ENCODE peak calls at places on chromosomes 4 and X, in four cellular contexts. T is IMR-90, L is cardiac fibroblast, Y is NB4. M is an unnamed sample.

GRCh38 chr4:16048639-16049448 is 35.0 kb downstream of the PROM1 start:
- DNase-seq in T (no peak), L (no peak), Y (no peak), M (no peak)

GRCh38 chr4:164058775-164059174 is 564.3 kb downstream of the TMA16 start:
- DNase-seq in T (no peak), Y (no peak), L (no peak), M (no peak)

GRCh38 chrX:100673397-100673953 is 29.5 kb downstream of the SRPX2 start:
- DNase-seq in T (peak; percentile 91), Y (no peak), L (peak; percentile 89), M (no peak)

GRCh38 chr4:168199262-168199957 is 107.1 kb downstream of the ANXA10 start:
- DNase-seq in L (no peak), Y (no peak), T (no peak), M (no peak)

GRCh38 chrX:19673334-19674040 is 158.2 kb upstream of the MAP3K15 start:
- DNase-seq in Y (peak; percentile 57), L (peak; percentile 91), T (peak; percentile 95), M (no peak)

GRCh38 chrX:44843318-44843702 is 511 bp upstream of the DUSP21 start:
- DNase-seq in Y (no peak), L (no peak), T (no peak), M (no peak)

GRCh38 chrX:79161655-79162054 is 17.2 kb downstream of the GPR174 start:
- DNase-seq in T (no peak), Y (peak; percentile 2), L (no peak), M (no peak)

GRCh38 chr4:74840931-74841330 is 46.6 kb upstream of the BTC start:
- DNase-seq in T (no peak), L (peak; percentile 14), Y (no peak), M (no peak)

GRCh38 chrX:367349-367748 is 19.4 kb downstream of the PPP2R3B start:
- DNase-seq in T (no peak), Y (no peak), L (no peak), M (no peak)

GRCh38 chrX:1246816-1247215 is 21.8 kb upstream of the CSF2RA start:
- DNase-seq in Y (peak; percentile 79), T (no peak), L (peak; percentile 73), M (no peak)

GRCh38 chr4:41323186-41323585 is 66.5 kb downstream of the UCHL1 start:
- DNase-seq in T (no peak), L (no peak), Y (no peak), M (no peak)

GRCh38 chr4:26813698-26814097 is 46.9 kb upstream of the STIM2 start:
- DNase-seq in T (no peak), Y (no peak), L (no peak), M (no peak)

GRCh38 chr4:39609454-39609911 is 29.2 kb downstream of the SMIM14 start:
- DNase-seq in L (peak; percentile 42), T (no peak), Y (peak; percentile 79), M (no peak)

GRCh38 chr4:163988921-163989320 is 494.4 kb downstream of the TMA16 start:
- DNase-seq in L (no peak), Y (no peak), T (no peak), M (no peak)

GRCh38 chrX:10074241-10074941 is 82.4 kb upstream of the CLCN4 start:
- DNase-seq in T (no peak), Y (no peak), L (no peak), M (no peak)

GRCh38 chr4:94561249-94562024 is 109.7 kb downstream of the PDLIM5 start:
- DNase-seq in T (peak; percentile 87), L (peak; percentile 85), Y (no peak), M (no peak)

GRCh38 chrX:68261060-68261672 is 172.1 kb downstream of the OPHN1 start:
- DNase-seq in L (peak; percentile 33), T (peak; percentile 20), Y (no peak), M (no peak)

DNA sequence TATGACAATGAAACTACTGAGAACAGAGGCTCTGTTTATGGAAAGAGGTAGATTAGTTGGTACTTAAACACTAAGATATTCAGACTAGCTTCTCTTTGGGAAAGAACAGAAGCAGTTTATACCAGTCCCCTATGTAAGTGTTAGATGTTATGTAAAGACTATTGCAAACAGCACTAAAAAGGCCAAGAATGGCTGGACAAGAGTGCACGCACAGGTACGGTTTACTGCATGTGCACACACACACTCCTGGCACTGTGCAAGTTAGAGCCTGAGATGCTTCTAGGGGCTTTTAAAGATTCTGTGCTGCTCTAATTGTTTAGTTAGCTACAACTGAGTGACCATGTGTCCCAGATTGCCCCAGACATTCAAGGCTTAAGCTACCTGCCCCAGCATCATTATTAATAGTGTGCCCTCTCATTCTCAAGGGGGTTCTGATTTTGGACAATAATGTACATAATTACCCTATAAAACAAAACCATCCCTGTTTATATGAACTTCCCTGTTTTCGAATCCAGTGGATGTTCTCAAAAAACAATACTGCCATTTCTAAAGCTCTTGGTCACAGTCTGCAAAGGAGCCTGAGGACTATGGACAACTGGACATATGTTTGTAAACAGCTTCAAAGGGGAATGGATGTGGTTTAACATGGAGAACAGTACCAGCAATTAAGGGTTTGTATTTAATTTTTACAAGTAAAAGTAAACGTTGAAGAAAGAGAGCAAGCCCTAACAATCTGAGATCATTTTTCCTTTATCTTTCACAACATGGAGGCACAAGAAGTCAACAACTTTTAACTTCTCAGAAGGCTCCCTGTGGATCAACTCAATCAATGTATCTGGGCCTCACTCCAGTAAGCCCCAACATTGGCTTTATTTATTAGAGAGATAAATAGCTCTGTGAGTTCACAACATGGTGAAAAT is 2.0 kb downstream of the SETD7 start:
- DNase-seq in T (no peak), Y (no peak), L (no peak), M (no peak)
- H3K4me3 ChIP-seq in T (peak overlapping the region; percentile 64), Y (no peak overlapping the region), L (no peak overlapping the region), M (peak overlapping the region; percentile 78)

GRCh38 chr4:7194251-7195137 is 2.2 kb downstream of the SORCS2 start:
- DNase-seq in T (no peak), Y (peak; percentile 51), L (peak; percentile 25), M (no peak)
- TF ChIP-seq CTCF in T (peak; percentile 54), Y (peak; percentile 68), L (peak; percentile 51), M (peak; percentile 35)

GRCh38 chr4:176897226-176897625 is 104.5 kb upstream of the VEGFC start:
- DNase-seq in Y (no peak), L (no peak), T (no peak), M (no peak)

GRCh38 chr4:176898791-176899190 is 106.1 kb upstream of the VEGFC start:
- DNase-seq in Y (no peak), T (no peak), L (no peak), M (no peak)

GRCh38 chr4:176906693-176907092 is 114.0 kb upstream of the VEGFC start:
- DNase-seq in T (no peak), L (peak; percentile 49), Y (no peak), M (no peak)

GRCh38 chr4:176902710-176903323 is 110.1 kb upstream of the VEGFC start:
- DNase-seq in L (peak; percentile 94), Y (no peak), T (peak; percentile 95), M (no peak)
- H3K4me3 ChIP-seq in L (no peak overlapping the region), Y (no peak overlapping the region), T (peak overlapping the region; percentile 36), M (no peak overlapping the region)

GRCh38 chr4:121380448-121381147 is at the start of gene QRFPR:
- DNase-seq in T (no peak), L (peak; percentile 10), Y (no peak), M (no peak)
- TF ChIP-seq CTCF in T (no peak), L (no peak), Y (no peak), M (no peak)

GRCh38 chrX:140712413-140713173 is 3.0 kb downstream of the LINC00632 start:
- DNase-seq in L (peak; percentile 26), Y (peak; percentile 53), T (peak; percentile 55), M (no peak)

GRCh38 chrX:140715787-140716186 is 6.2 kb downstream of the LINC00632 start:
- DNase-seq in Y (no peak), L (no peak), T (peak; percentile 54), M (no peak)

GRCh38 chrX:140710710-140711109 is 1.2 kb downstream of the LINC00632 start:
- DNase-seq in Y (no peak), L (peak; percentile 8), T (no peak), M (no peak)

GRCh38 chrX:140709421-140709846 is at the start of gene LINC00632:
- DNase-seq in L (no peak), Y (no peak), T (no peak), M (no peak)

DNA sequence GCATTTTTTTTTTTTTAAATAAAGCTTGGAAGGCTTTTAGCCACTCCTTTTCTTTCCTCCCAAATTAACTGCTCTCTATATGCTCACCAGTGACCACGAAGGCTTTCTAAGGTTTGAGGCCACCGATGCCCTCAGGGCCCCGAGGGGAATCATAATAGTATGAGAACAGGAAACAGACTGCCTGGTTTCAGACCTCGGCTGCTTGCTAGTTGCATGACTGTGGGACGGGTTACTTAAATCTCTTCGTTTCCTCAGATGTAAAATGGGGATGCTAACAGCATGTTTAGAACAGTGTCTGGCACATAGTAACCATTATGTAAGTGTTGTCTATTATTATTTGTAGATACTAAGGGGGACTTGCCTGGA is 3.6 kb downstream of the LINC00632 start:
- DNase-seq in T (no peak), Y (peak; percentile 36), L (no peak), M (no peak)
- H3K4me3 ChIP-seq in T (peak overlapping the region; percentile 18), Y (no peak overlapping the region), L (no peak overlapping the region), M (no peak overlapping the region)

GRCh38 chr4:56633486-56633885 is 47.6 kb downstream of the HOPX start:
- DNase-seq in Y (no peak), L (no peak), T (no peak), M (no peak)
- TF ChIP-seq CTCF in Y (no peak), L (no peak), T (no peak), M (no peak)

DNA sequence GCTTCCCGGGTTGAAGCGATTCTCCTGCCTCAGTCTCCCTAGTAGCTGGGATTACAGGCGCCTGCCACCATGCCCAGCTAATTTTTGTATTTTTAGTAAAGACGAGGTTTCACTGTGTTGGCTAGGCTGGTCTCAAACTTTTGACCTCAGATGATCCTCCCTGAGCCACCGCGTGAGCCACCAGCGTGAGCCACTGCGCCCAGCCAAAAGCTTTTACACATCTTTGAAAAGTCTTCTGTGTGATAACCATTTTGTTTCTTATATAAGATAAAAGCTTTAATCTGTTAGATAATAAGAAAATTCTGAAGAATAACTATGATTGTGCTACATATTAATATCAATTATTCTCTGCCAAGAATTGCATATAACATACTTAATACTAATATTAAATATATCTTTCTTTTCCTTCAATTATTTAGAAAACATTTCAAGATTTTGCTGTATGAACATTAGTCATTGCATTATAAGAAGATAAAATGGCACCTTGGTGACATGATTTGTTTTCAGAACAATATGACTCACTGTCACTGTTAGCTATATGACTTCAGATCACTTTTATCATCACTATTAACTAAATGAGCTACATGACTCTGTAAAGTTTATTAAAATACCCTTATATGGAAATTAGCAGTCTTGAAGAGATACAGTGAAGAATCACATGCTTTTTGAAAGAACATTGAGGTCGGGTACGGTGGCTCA is 33.4 kb downstream of the RUFY3 start:
- DNase-seq in Y (no peak), L (no peak), T (no peak), M (no peak)
- H3K4me3 ChIP-seq in Y (no peak overlapping the region), L (no peak overlapping the region), T (no peak overlapping the region), M (no peak overlapping the region)

DNA sequence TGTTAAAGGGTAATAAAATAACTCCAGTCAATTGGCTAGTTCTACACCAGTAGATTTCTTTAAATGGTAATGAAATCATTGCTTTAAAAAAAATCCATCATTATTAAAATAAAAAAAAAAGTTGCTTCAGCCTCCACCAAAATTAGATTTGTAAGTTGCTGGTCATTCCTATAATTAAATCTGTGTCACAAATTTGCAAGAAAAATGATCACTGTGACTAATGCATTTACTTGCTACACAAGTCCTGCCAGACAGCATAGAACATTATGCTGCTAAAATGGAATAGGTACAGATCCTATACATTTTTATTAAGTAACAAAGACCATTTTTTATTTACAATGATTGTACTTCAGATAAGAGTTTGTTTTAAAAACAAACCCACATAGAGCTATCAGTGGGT is 85.8 kb downstream of the SLC10A7 start:
- DNase-seq in T (no peak), Y (no peak), L (no peak), M (no peak)
- TF ChIP-seq CTCF in T (no peak), Y (no peak), L (no peak), M (no peak)

M was measured in LNCaP clone FGC.